ENCODE peak calls at places on chromosomes 5 and 9, in five cellular contexts. One of them, this sample, is unnamed.

GRCh38 chr5:123696948-123697347 is 185.0 kb downstream of the CSNK1G3 start:
- DNase-seq in GM23248: peak
- DNase-seq in neural progenitor cell: no peak
- DNase-seq in MM.1S: no peak
- DNase-seq in hepatocyte: no peak
- DNase-seq in this sample: no peak

GRCh38 chr9:37752646-37753488 is 738 bp upstream of the TRMT10B start:
- DNase-seq in GM23248: no peak
- DNase-seq in neural progenitor cell: no peak
- DNase-seq in MM.1S: no peak
- DNase-seq in hepatocyte: no peak
- DNase-seq in this sample: no peak

GRCh38 chr9:126650830-126651341 is 37.2 kb downstream of the LMX1B start:
- DNase-seq in GM23248: no peak
- DNase-seq in neural progenitor cell: no peak
- DNase-seq in MM.1S: no peak
- DNase-seq in hepatocyte: peak
- DNase-seq in this sample: no peak

GRCh38 chr9:124632077-124632621 is 125.0 kb upstream of the NR5A1 start:
- DNase-seq in GM23248: peak
- DNase-seq in neural progenitor cell: no peak
- DNase-seq in MM.1S: no peak
- DNase-seq in hepatocyte: no peak
- DNase-seq in this sample: no peak

GRCh38 chr9:96068511-96068910 is 193.0 kb downstream of the ERCC6L2 start:
- DNase-seq in GM23248: no peak
- DNase-seq in neural progenitor cell: no peak
- DNase-seq in MM.1S: no peak
- DNase-seq in hepatocyte: no peak
- DNase-seq in this sample: no peak

GRCh38 chr5:36531401-36531800 is 75.0 kb upstream of the SLC1A3 start:
- DNase-seq in GM23248: peak
- DNase-seq in neural progenitor cell: no peak
- DNase-seq in MM.1S: no peak
- DNase-seq in hepatocyte: no peak
- DNase-seq in this sample: no peak

GRCh38 chr5:3592298-3592697 is 3.3 kb upstream of the IRX1 start:
- DNase-seq in GM23248: no peak
- DNase-seq in neural progenitor cell: peak
- DNase-seq in MM.1S: no peak
- DNase-seq in hepatocyte: no peak
- DNase-seq in this sample: peak

GRCh38 chr9:137220317-137221094 is 1.5 kb downstream of the RNF208 start:
- DNase-seq in GM23248: no peak
- DNase-seq in neural progenitor cell: no peak
- DNase-seq in MM.1S: no peak
- DNase-seq in hepatocyte: no peak
- DNase-seq in this sample: peak

GRCh38 chr9:131484560-131485185 is 18.0 kb upstream of the POMT1 start:
- DNase-seq in GM23248: no peak
- DNase-seq in neural progenitor cell: no peak
- DNase-seq in MM.1S: no peak
- DNase-seq in hepatocyte: no peak
- DNase-seq in this sample: no peak

GRCh38 chr9:117153021-117153420 is 261.8 kb downstream of the ASTN2 start:
- DNase-seq in GM23248: peak
- DNase-seq in neural progenitor cell: no peak
- DNase-seq in MM.1S: no peak
- DNase-seq in hepatocyte: no peak
- DNase-seq in this sample: no peak

GRCh38 chr5:100430268-100430900 is 104.8 kb upstream of the FAM174A start:
- DNase-seq in GM23248: peak
- DNase-seq in neural progenitor cell: peak
- DNase-seq in MM.1S: peak
- DNase-seq in hepatocyte: peak
- DNase-seq in this sample: peak

GRCh38 chr5:1325191-1325741 is 19.6 kb downstream of the CLPTM1L start:
- DNase-seq in GM23248: no peak
- DNase-seq in neural progenitor cell: no peak
- DNase-seq in MM.1S: no peak
- DNase-seq in hepatocyte: no peak
- DNase-seq in this sample: no peak

GRCh38 chr9:122107291-122107805 is 14.2 kb upstream of the TTLL11 start:
- DNase-seq in GM23248: no peak
- DNase-seq in neural progenitor cell: no peak
- DNase-seq in MM.1S: no peak
- DNase-seq in hepatocyte: no peak
- DNase-seq in this sample: no peak

GRCh38 chr5:170631471-170632195 is 127.8 kb downstream of the KCNIP1 start:
- DNase-seq in GM23248: peak
- DNase-seq in neural progenitor cell: peak
- DNase-seq in MM.1S: no peak
- DNase-seq in hepatocyte: peak
- DNase-seq in this sample: peak

GRCh38 chr5:79143684-79144379 is 32.2 kb downstream of the BHMT start:
- DNase-seq in GM23248: peak
- DNase-seq in neural progenitor cell: no peak
- DNase-seq in MM.1S: no peak
- DNase-seq in hepatocyte: peak
- DNase-seq in this sample: no peak

GRCh38 chr9:96299823-96300222 is 2.2 kb downstream of the HSD17B3 start:
- DNase-seq in GM23248: peak
- DNase-seq in neural progenitor cell: no peak
- DNase-seq in MM.1S: no peak
- DNase-seq in hepatocyte: no peak
- DNase-seq in this sample: no peak

GRCh38 chr5:107565791-107566536 is 104.8 kb downstream of the EFNA5 start:
- DNase-seq in GM23248: no peak
- DNase-seq in neural progenitor cell: peak
- DNase-seq in MM.1S: no peak
- DNase-seq in hepatocyte: no peak
- DNase-seq in this sample: no peak

GRCh38 chr5:135422419-135422818 is 23.4 kb upstream of the MACROH2A1 start:
- DNase-seq in GM23248: no peak
- DNase-seq in neural progenitor cell: no peak
- DNase-seq in MM.1S: no peak
- DNase-seq in hepatocyte: no peak
- DNase-seq in this sample: no peak

GRCh38 chr9:110189001-110189400 is 19.0 kb downstream of the C9orf152 start:
- DNase-seq in GM23248: no peak
- DNase-seq in neural progenitor cell: no peak
- DNase-seq in MM.1S: no peak
- DNase-seq in hepatocyte: peak
- DNase-seq in this sample: no peak

GRCh38 chr9:134913041-134913712 is 4.5 kb downstream of the FCN1 start:
- DNase-seq in GM23248: no peak
- DNase-seq in neural progenitor cell: no peak
- DNase-seq in MM.1S: no peak
- DNase-seq in hepatocyte: no peak
- DNase-seq in this sample: no peak

GRCh38 chr5:74916831-74917710 is 50.9 kb upstream of the FAM169A start:
- DNase-seq in GM23248: peak
- DNase-seq in neural progenitor cell: no peak
- DNase-seq in MM.1S: no peak
- DNase-seq in hepatocyte: peak
- DNase-seq in this sample: no peak

GRCh38 chr9:35051069-35051967 is 21.1 kb downstream of the VCP start:
- DNase-seq in GM23248: peak
- DNase-seq in neural progenitor cell: peak
- DNase-seq in MM.1S: peak
- DNase-seq in hepatocyte: peak
- DNase-seq in this sample: peak

DNA sequence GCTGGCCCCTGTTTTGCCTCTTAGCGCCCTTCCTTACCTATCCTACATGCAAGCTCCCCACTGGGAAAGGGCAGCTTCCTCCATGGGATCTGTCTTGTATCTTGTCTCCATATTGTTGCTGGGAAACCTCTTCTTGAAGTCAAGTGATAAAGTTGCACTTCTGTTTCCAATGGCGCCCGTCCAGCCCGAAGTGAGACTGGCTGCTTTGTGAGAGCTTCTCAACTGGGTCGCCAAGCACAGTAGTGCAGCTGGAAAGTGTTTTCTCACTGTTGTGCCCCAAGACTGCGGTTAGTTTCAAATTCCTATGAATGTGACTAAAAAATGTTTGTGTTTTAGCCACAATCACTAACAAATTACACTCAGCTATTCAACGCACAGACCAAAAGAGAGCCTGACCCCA is 506.6 kb upstream of the MPDZ start:
- DNase-seq in GM23248: peak
- DNase-seq in neural progenitor cell: no peak
- DNase-seq in MM.1S: no peak
- DNase-seq in hepatocyte: no peak
- DNase-seq in this sample: no peak
- TF ChIP-seq EZH2phosphoT487 in GM23248: no peak
- TF ChIP-seq EZH2phosphoT487 in neural progenitor cell: no peak
- TF ChIP-seq EZH2phosphoT487 in MM.1S: no peak
- TF ChIP-seq EZH2phosphoT487 in hepatocyte: no peak
- TF ChIP-seq EZH2phosphoT487 in this sample: no peak

GRCh38 chr5:117089001-117089400 is 514.4 kb upstream of the SEMA6A start:
- DNase-seq in GM23248: no peak
- DNase-seq in neural progenitor cell: no peak
- DNase-seq in MM.1S: no peak
- DNase-seq in hepatocyte: no peak
- DNase-seq in this sample: no peak
- H3K4me3 ChIP-seq in GM23248: no peak
- H3K4me3 ChIP-seq in neural progenitor cell: no peak
- H3K4me3 ChIP-seq in MM.1S: no peak
- H3K4me3 ChIP-seq in hepatocyte: no peak
- H3K4me3 ChIP-seq in this sample: no peak

GRCh38 chr5:179923422-179923821 is 15.7 kb upstream of the TBC1D9B start:
- DNase-seq in GM23248: no peak
- DNase-seq in neural progenitor cell: no peak
- DNase-seq in MM.1S: no peak
- DNase-seq in hepatocyte: no peak
- DNase-seq in this sample: no peak
- TF ChIP-seq EZH2phosphoT487 in GM23248: no peak
- TF ChIP-seq EZH2phosphoT487 in neural progenitor cell: no peak
- TF ChIP-seq EZH2phosphoT487 in MM.1S: no peak
- TF ChIP-seq EZH2phosphoT487 in hepatocyte: no peak
- TF ChIP-seq EZH2phosphoT487 in this sample: no peak

GRCh38 chr5:140833993-140834392 is at the start of gene PCDHA7:
- DNase-seq in GM23248: peak
- DNase-seq in neural progenitor cell: no peak
- DNase-seq in MM.1S: no peak
- DNase-seq in hepatocyte: no peak
- DNase-seq in this sample: peak

GRCh38 chr5:140823475-140823874 is 2.1 kb downstream of the PCDHA5 start:
- DNase-seq in GM23248: no peak
- DNase-seq in neural progenitor cell: no peak
- DNase-seq in MM.1S: no peak
- DNase-seq in hepatocyte: no peak
- DNase-seq in this sample: no peak

GRCh38 chr5:140827704-140828401 is at the start of gene PCDHA6:
- DNase-seq in GM23248: peak
- DNase-seq in neural progenitor cell: no peak
- DNase-seq in MM.1S: no peak
- DNase-seq in hepatocyte: no peak
- DNase-seq in this sample: no peak

GRCh38 chr5:140828402-140828737 is 610 bp downstream of the PCDHA6 start:
- DNase-seq in GM23248: no peak
- DNase-seq in neural progenitor cell: no peak
- DNase-seq in MM.1S: no peak
- DNase-seq in hepatocyte: no peak
- DNase-seq in this sample: peak
- H3K4me3 ChIP-seq in GM23248: no peak
- H3K4me3 ChIP-seq in neural progenitor cell: no peak
- H3K4me3 ChIP-seq in MM.1S: no peak
- H3K4me3 ChIP-seq in hepatocyte: no peak
- H3K4me3 ChIP-seq in this sample: peak